ENCODE peak calls at places on chromosomes 2 and 18, in seven cellular contexts. One of them, this sample, is unnamed.

GRCh38 chr2:126513033-126513432 is 142.9 kb upstream of the GYPC start:
- DNase-seq in HCT116: no peak
- DNase-seq in SK-N-SH: no peak
- DNase-seq in A549: no peak
- DNase-seq in right cardiac atrium: no peak
- DNase-seq in iPS DF 6.9: no peak
- DNase-seq in OCI-LY7: no peak
- DNase-seq in this sample: peak; percentile 63

GRCh38 chr2:160041091-160041490 is 21.3 kb downstream of the PLA2R1 start:
- DNase-seq in HCT116: no peak
- DNase-seq in SK-N-SH: no peak
- DNase-seq in A549: no peak
- DNase-seq in right cardiac atrium: no peak
- DNase-seq in iPS DF 6.9: no peak
- DNase-seq in OCI-LY7: no peak
- DNase-seq in this sample: no peak

GRCh38 chr2:217365656-217366055 is 505.8 kb upstream of the TNP1 start:
- DNase-seq in HCT116: no peak
- DNase-seq in SK-N-SH: no peak
- DNase-seq in A549: no peak
- DNase-seq in right cardiac atrium: no peak
- DNase-seq in iPS DF 6.9: no peak
- DNase-seq in OCI-LY7: no peak
- DNase-seq in this sample: no peak

GRCh38 chr18:49055787-49056186 is 105.0 kb upstream of the SMAD7 start:
- DNase-seq in HCT116: no peak
- DNase-seq in SK-N-SH: no peak
- DNase-seq in A549: no peak
- DNase-seq in right cardiac atrium: peak; percentile 89
- DNase-seq in iPS DF 6.9: no peak
- DNase-seq in OCI-LY7: peak; percentile 68
- DNase-seq in this sample: peak; percentile 65

GRCh38 chr2:239292956-239293355 is 107.9 kb downstream of the HDAC4 start:
- DNase-seq in HCT116: no peak
- DNase-seq in SK-N-SH: no peak
- DNase-seq in A549: no peak
- DNase-seq in right cardiac atrium: peak; percentile 34
- DNase-seq in iPS DF 6.9: no peak
- DNase-seq in OCI-LY7: no peak
- DNase-seq in this sample: no peak

GRCh38 chr18:26574958-26575864 is 26.9 kb upstream of the KCTD1 start:
- DNase-seq in HCT116: no peak
- DNase-seq in SK-N-SH: peak; percentile 50
- DNase-seq in A549: peak; percentile 96
- DNase-seq in right cardiac atrium: peak; percentile 79
- DNase-seq in iPS DF 6.9: no peak
- DNase-seq in OCI-LY7: no peak
- DNase-seq in this sample: peak; percentile 59

GRCh38 chr2:10923965-10924364 is 12.2 kb downstream of the KCNF1 start:
- DNase-seq in HCT116: no peak
- DNase-seq in SK-N-SH: no peak
- DNase-seq in A549: no peak
- DNase-seq in right cardiac atrium: no peak
- DNase-seq in iPS DF 6.9: no peak
- DNase-seq in OCI-LY7: no peak
- DNase-seq in this sample: no peak

GRCh38 chr18:62105373-62105772 is 81.5 kb downstream of the PIGN start:
- DNase-seq in HCT116: no peak
- DNase-seq in SK-N-SH: no peak
- DNase-seq in A549: no peak
- DNase-seq in right cardiac atrium: no peak
- DNase-seq in iPS DF 6.9: no peak
- DNase-seq in OCI-LY7: no peak
- DNase-seq in this sample: peak; percentile 74

GRCh38 chr2:95158891-95159619 is 593 bp downstream of the ZNF514 start:
- DNase-seq in HCT116: no peak
- DNase-seq in SK-N-SH: peak; percentile 84
- DNase-seq in A549: peak; percentile 51
- DNase-seq in right cardiac atrium: peak; percentile 81
- DNase-seq in iPS DF 6.9: no peak
- DNase-seq in OCI-LY7: peak; percentile 8
- DNase-seq in this sample: peak; percentile 20

GRCh38 chr2:162029287-162029901 is 44.6 kb downstream of the DPP4 start:
- DNase-seq in HCT116: peak; percentile 35
- DNase-seq in SK-N-SH: peak; percentile 9
- DNase-seq in A549: no peak
- DNase-seq in right cardiac atrium: peak; percentile 64
- DNase-seq in iPS DF 6.9: no peak
- DNase-seq in OCI-LY7: no peak
- DNase-seq in this sample: no peak

GRCh38 chr2:126771501-126772195 is 115.7 kb downstream of the GYPC start:
- DNase-seq in HCT116: no peak
- DNase-seq in SK-N-SH: no peak
- DNase-seq in A549: no peak
- DNase-seq in right cardiac atrium: no peak
- DNase-seq in iPS DF 6.9: no peak
- DNase-seq in OCI-LY7: no peak
- DNase-seq in this sample: no peak

GRCh38 chr18:9965711-9966624 is 52.2 kb downstream of the VAPA start:
- DNase-seq in HCT116: no peak
- DNase-seq in SK-N-SH: no peak
- DNase-seq in A549: no peak
- DNase-seq in right cardiac atrium: no peak
- DNase-seq in iPS DF 6.9: no peak
- DNase-seq in OCI-LY7: no peak
- DNase-seq in this sample: peak; percentile 81

GRCh38 chr18:24919141-24919540 is 432.8 kb downstream of the ZNF521 start:
- DNase-seq in HCT116: no peak
- DNase-seq in SK-N-SH: no peak
- DNase-seq in A549: no peak
- DNase-seq in right cardiac atrium: no peak
- DNase-seq in iPS DF 6.9: no peak
- DNase-seq in OCI-LY7: no peak
- DNase-seq in this sample: no peak

GRCh38 chr2:26139269-26140183 is 33.4 kb upstream of the GAREM2 start:
- DNase-seq in HCT116: no peak
- DNase-seq in SK-N-SH: no peak
- DNase-seq in A549: peak; percentile 44
- DNase-seq in right cardiac atrium: no peak
- DNase-seq in iPS DF 6.9: no peak
- DNase-seq in OCI-LY7: no peak
- DNase-seq in this sample: no peak

GRCh38 chr2:237998530-237998929 is 31.7 kb downstream of the UBE2F start:
- DNase-seq in HCT116: no peak
- DNase-seq in SK-N-SH: no peak
- DNase-seq in A549: no peak
- DNase-seq in right cardiac atrium: no peak
- DNase-seq in iPS DF 6.9: no peak
- DNase-seq in OCI-LY7: no peak
- DNase-seq in this sample: peak; percentile 11

GRCh38 chr2:196482119-196483065 is 157.1 kb upstream of the CCDC150 start:
- DNase-seq in HCT116: no peak
- DNase-seq in SK-N-SH: no peak
- DNase-seq in A549: no peak
- DNase-seq in right cardiac atrium: no peak
- DNase-seq in iPS DF 6.9: no peak
- DNase-seq in OCI-LY7: peak; percentile 3
- DNase-seq in this sample: peak; percentile 72

GRCh38 chr18:76376668-76377358 is 118.2 kb downstream of the ZNF516 start:
- DNase-seq in HCT116: no peak
- DNase-seq in SK-N-SH: no peak
- DNase-seq in A549: no peak
- DNase-seq in right cardiac atrium: no peak
- DNase-seq in iPS DF 6.9: no peak
- DNase-seq in OCI-LY7: no peak
- DNase-seq in this sample: no peak

GRCh38 chr2:201257381-201257940 is 2.9 kb upstream of the CASP8 start:
- DNase-seq in HCT116: no peak
- DNase-seq in SK-N-SH: no peak
- DNase-seq in A549: no peak
- DNase-seq in right cardiac atrium: peak; percentile 66
- DNase-seq in iPS DF 6.9: no peak
- DNase-seq in OCI-LY7: peak; percentile 68
- DNase-seq in this sample: no peak

GRCh38 chr2:20490300-20491181 is 43.7 kb downstream of the RHOB start:
- DNase-seq in HCT116: no peak
- DNase-seq in SK-N-SH: no peak
- DNase-seq in A549: peak; percentile 9
- DNase-seq in right cardiac atrium: peak; percentile 72
- DNase-seq in iPS DF 6.9: no peak
- DNase-seq in OCI-LY7: no peak
- DNase-seq in this sample: peak; percentile 37

GRCh38 chr2:40488927-40489677 is 37.2 kb upstream of the SLC8A1 start:
- DNase-seq in HCT116: no peak
- DNase-seq in SK-N-SH: no peak
- DNase-seq in A549: no peak
- DNase-seq in right cardiac atrium: no peak
- DNase-seq in iPS DF 6.9: no peak
- DNase-seq in OCI-LY7: no peak
- DNase-seq in this sample: peak; percentile 41

GRCh38 chr2:150792780-150793300 is 305.4 kb upstream of the RND3 start:
- DNase-seq in HCT116: no peak
- DNase-seq in SK-N-SH: no peak
- DNase-seq in A549: no peak
- DNase-seq in right cardiac atrium: peak; percentile 66
- DNase-seq in iPS DF 6.9: no peak
- DNase-seq in OCI-LY7: no peak
- DNase-seq in this sample: no peak

GRCh38 chr2:36777788-36778187 is 81.3 kb downstream of the VIT start:
- DNase-seq in HCT116: no peak
- DNase-seq in SK-N-SH: no peak
- DNase-seq in A549: peak; percentile 11
- DNase-seq in right cardiac atrium: no peak
- DNase-seq in iPS DF 6.9: no peak
- DNase-seq in OCI-LY7: no peak
- DNase-seq in this sample: no peak
- H3K27ac ChIP-seq in HCT116: no peak overlapping the region
- H3K27ac ChIP-seq in SK-N-SH: no peak overlapping the region
- H3K27ac ChIP-seq in A549: no peak overlapping the region
- H3K27ac ChIP-seq in right cardiac atrium: no peak overlapping the region
- H3K27ac ChIP-seq in iPS DF 6.9: no peak overlapping the region
- H3K27ac ChIP-seq in OCI-LY7: no peak overlapping the region
- H3K27ac ChIP-seq in this sample: no peak overlapping the region

GRCh38 chr2:69134546-69134945 is 121.6 kb downstream of the ANTXR1 start:
- DNase-seq in HCT116: no peak
- DNase-seq in SK-N-SH: no peak
- DNase-seq in A549: no peak
- DNase-seq in right cardiac atrium: no peak
- DNase-seq in iPS DF 6.9: no peak
- DNase-seq in OCI-LY7: no peak
- DNase-seq in this sample: no peak
- H3K27ac ChIP-seq in HCT116: no peak overlapping the region
- H3K27ac ChIP-seq in SK-N-SH: no peak overlapping the region
- H3K27ac ChIP-seq in A549: peak overlapping the region; percentile 8
- H3K27ac ChIP-seq in right cardiac atrium: no peak overlapping the region
- H3K27ac ChIP-seq in iPS DF 6.9: no peak overlapping the region
- H3K27ac ChIP-seq in OCI-LY7: no peak overlapping the region
- H3K27ac ChIP-seq in this sample: no peak overlapping the region

GRCh38 chr2:17894005-17894404 is 15.5 kb downstream of the KCNS3 start:
- DNase-seq in HCT116: no peak
- DNase-seq in SK-N-SH: no peak
- DNase-seq in A549: no peak
- DNase-seq in right cardiac atrium: no peak
- DNase-seq in iPS DF 6.9: no peak
- DNase-seq in OCI-LY7: no peak
- DNase-seq in this sample: no peak

GRCh38 chr2:17894551-17894950 is 16.1 kb downstream of the KCNS3 start:
- DNase-seq in HCT116: no peak
- DNase-seq in SK-N-SH: no peak
- DNase-seq in A549: no peak
- DNase-seq in right cardiac atrium: no peak
- DNase-seq in iPS DF 6.9: no peak
- DNase-seq in OCI-LY7: no peak
- DNase-seq in this sample: no peak

GRCh38 chr2:17901246-17901645 is 22.8 kb downstream of the KCNS3 start:
- DNase-seq in HCT116: no peak
- DNase-seq in SK-N-SH: peak; percentile 18
- DNase-seq in A549: peak; percentile 7
- DNase-seq in right cardiac atrium: no peak
- DNase-seq in iPS DF 6.9: no peak
- DNase-seq in OCI-LY7: no peak
- DNase-seq in this sample: no peak

DNA sequence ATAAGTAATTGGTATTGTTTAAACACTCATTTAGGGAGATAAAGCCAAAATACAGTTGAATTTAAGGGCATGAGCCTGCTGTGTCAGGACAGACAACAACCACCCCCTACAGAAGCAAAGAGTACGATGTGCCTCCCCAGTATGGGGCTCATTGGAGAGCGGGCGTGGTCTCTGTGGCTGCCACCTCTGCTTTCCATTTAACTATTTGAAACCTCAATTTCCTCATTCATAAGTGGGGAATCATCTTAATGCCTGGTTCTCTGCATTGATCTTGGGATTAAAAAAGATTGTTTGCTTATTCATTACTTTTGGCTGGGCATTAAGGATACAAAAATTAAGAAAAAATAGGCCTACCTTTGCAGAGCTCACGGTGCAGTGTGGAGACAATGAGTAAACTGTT is 21.4 kb downstream of the KCNS3 start:
- DNase-seq in HCT116: no peak
- DNase-seq in SK-N-SH: no peak
- DNase-seq in A549: no peak
- DNase-seq in right cardiac atrium: no peak
- DNase-seq in iPS DF 6.9: no peak
- DNase-seq in OCI-LY7: no peak
- DNase-seq in this sample: no peak
- H3K27ac ChIP-seq in HCT116: no peak overlapping the region
- H3K27ac ChIP-seq in SK-N-SH: no peak overlapping the region
- H3K27ac ChIP-seq in A549: no peak overlapping the region
- H3K27ac ChIP-seq in right cardiac atrium: no peak overlapping the region
- H3K27ac ChIP-seq in iPS DF 6.9: no peak overlapping the region
- H3K27ac ChIP-seq in OCI-LY7: no peak overlapping the region
- H3K27ac ChIP-seq in this sample: no peak overlapping the region

GRCh38 chr2:220202066-220202465 is 574.6 kb downstream of the SLC4A3 start:
- DNase-seq in HCT116: no peak
- DNase-seq in SK-N-SH: no peak
- DNase-seq in A549: no peak
- DNase-seq in right cardiac atrium: no peak
- DNase-seq in iPS DF 6.9: no peak
- DNase-seq in OCI-LY7: no peak
- DNase-seq in this sample: no peak

GRCh38 chr2:220192994-220193753 is 565.7 kb downstream of the SLC4A3 start:
- DNase-seq in HCT116: no peak
- DNase-seq in SK-N-SH: no peak
- DNase-seq in A549: peak; percentile 59
- DNase-seq in right cardiac atrium: no peak
- DNase-seq in iPS DF 6.9: no peak
- DNase-seq in OCI-LY7: no peak
- DNase-seq in this sample: peak; percentile 5

GRCh38 chr2:220194630-220195029 is 567.2 kb downstream of the SLC4A3 start:
- DNase-seq in HCT116: no peak
- DNase-seq in SK-N-SH: no peak
- DNase-seq in A549: no peak
- DNase-seq in right cardiac atrium: no peak
- DNase-seq in iPS DF 6.9: no peak
- DNase-seq in OCI-LY7: no peak
- DNase-seq in this sample: peak; percentile 18

DNA sequence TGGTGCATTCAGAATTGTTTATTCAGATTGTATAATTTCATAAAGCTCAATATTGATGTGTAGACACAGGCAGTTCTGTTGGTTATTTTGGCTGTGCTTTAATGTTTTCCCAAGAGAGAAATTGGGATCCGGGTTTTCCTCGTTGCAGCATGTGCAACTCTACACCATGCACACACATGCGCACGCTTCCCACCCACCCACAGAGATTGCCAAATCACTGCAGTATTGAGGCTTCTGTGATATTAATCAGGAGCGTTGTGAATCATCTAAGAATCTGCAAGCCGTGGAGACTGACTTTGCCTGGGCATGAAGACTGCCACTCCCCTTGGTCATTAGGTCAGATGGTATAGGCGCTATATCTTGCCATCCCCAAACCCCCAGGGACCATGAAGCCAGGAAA is 571.5 kb downstream of the SLC4A3 start:
- DNase-seq in HCT116: no peak
- DNase-seq in SK-N-SH: no peak
- DNase-seq in A549: peak; percentile 56
- DNase-seq in right cardiac atrium: peak; percentile 42
- DNase-seq in iPS DF 6.9: no peak
- DNase-seq in OCI-LY7: no peak
- DNase-seq in this sample: peak; percentile 89
- H3K27ac ChIP-seq in HCT116: no peak overlapping the region
- H3K27ac ChIP-seq in SK-N-SH: no peak overlapping the region
- H3K27ac ChIP-seq in A549: peak overlapping the region; percentile 76
- H3K27ac ChIP-seq in right cardiac atrium: no peak overlapping the region
- H3K27ac ChIP-seq in iPS DF 6.9: no peak overlapping the region
- H3K27ac ChIP-seq in OCI-LY7: no peak overlapping the region
- H3K27ac ChIP-seq in this sample: no peak overlapping the region